ENCODE peak calls at places on chromosome 20, in four cellular contexts. One of them, this sample, is unnamed.

GRCh38 chr20:53020834-53021233 is 48.7 kb downstream of the TSHZ2 start:
- DNase-seq in GM13976: no peak
- DNase-seq in RKO: no peak
- DNase-seq in right cardiac atrium: no peak
- DNase-seq in this sample: no peak

GRCh38 chr20:33507461-33507860 is 17.6 kb downstream of the CBFA2T2 start:
- DNase-seq in RKO: no peak
- DNase-seq in right cardiac atrium: no peak
- DNase-seq in GM13976: no peak
- DNase-seq in this sample: no peak

GRCh38 chr20:45919536-45919933 is 7.6 kb upstream of the PLTP start:
- DNase-seq in RKO: no peak
- DNase-seq in GM13976: no peak
- DNase-seq in right cardiac atrium: peak; percentile 83
- DNase-seq in this sample: no peak

GRCh38 chr20:33277471-33278441 is 5.3 kb upstream of the BPIFB1 start:
- DNase-seq in right cardiac atrium: no peak
- DNase-seq in RKO: no peak
- DNase-seq in GM13976: no peak
- DNase-seq in this sample: no peak

GRCh38 chr20:51800132-51800721 is 2.1 kb downstream of the SALL4 start:
- DNase-seq in GM13976: peak; percentile 83
- DNase-seq in RKO: no peak
- DNase-seq in right cardiac atrium: peak; percentile 41
- DNase-seq in this sample: peak; percentile 73

GRCh38 chr20:31608256-31608980 is 3.3 kb downstream of the ID1 start:
- DNase-seq in right cardiac atrium: peak; percentile 85
- DNase-seq in RKO: no peak
- DNase-seq in GM13976: no peak
- DNase-seq in this sample: no peak

GRCh38 chr20:37525810-37526209 is 1.9 kb downstream of the BLCAP start:
- DNase-seq in GM13976: no peak
- DNase-seq in RKO: no peak
- DNase-seq in right cardiac atrium: no peak
- DNase-seq in this sample: no peak

GRCh38 chr20:47992021-47992467 is 206.8 kb upstream of the SULF2 start:
- DNase-seq in GM13976: no peak
- DNase-seq in right cardiac atrium: no peak
- DNase-seq in RKO: no peak
- DNase-seq in this sample: no peak

GRCh38 chr20:22771706-22772105 is 187.3 kb upstream of the FOXA2 start:
- DNase-seq in right cardiac atrium: no peak
- DNase-seq in GM13976: no peak
- DNase-seq in RKO: no peak
- DNase-seq in this sample: no peak

GRCh38 chr20:7003598-7003997 is 236.1 kb downstream of the BMP2 start:
- DNase-seq in GM13976: no peak
- DNase-seq in RKO: peak; percentile 30
- DNase-seq in right cardiac atrium: no peak
- DNase-seq in this sample: no peak

GRCh38 chr20:48635791-48636267 is 192.0 kb downstream of the PREX1 start:
- DNase-seq in right cardiac atrium: peak; percentile 54
- DNase-seq in RKO: peak; percentile 58
- DNase-seq in GM13976: peak; percentile 89
- DNase-seq in this sample: peak; percentile 72

GRCh38 chr20:34017610-34018009 is 23.9 kb downstream of the RALY start:
- DNase-seq in GM13976: no peak
- DNase-seq in RKO: peak; percentile 70
- DNase-seq in right cardiac atrium: no peak
- DNase-seq in this sample: no peak